ENCODE peak calls at places on chromosome 15, in nine cellular contexts. I is stomach, Y is K562, J is esophagus muscularis mucosa, M is HepG2, T is transverse colon, C is GM12878, V is sigmoid colon, G is upper lobe of left lung. S is an unnamed sample.

GRCh38 chr15:99138491-99138982 is 33.7 kb downstream of the SYNM start:
- DNase-seq in Y (no peak), G (no peak), I (no peak), V (no peak), J (no peak), T (no peak), M (no peak), C (no peak), S (no peak)

GRCh38 chr15:71278989-71279756 is 163.9 kb downstream of the THSD4 start:
- DNase-seq in J (peak; percentile 94), V (peak; percentile 86), G (peak; percentile 68), C (no peak), M (peak; percentile 72), T (peak; percentile 61), Y (no peak), I (peak; percentile 90), S (no peak)

GRCh38 chr15:32818758-32819405 is 101.1 kb downstream of the GREM1 start:
- DNase-seq in M (no peak), C (no peak), Y (no peak), T (no peak), J (no peak), I (no peak), V (no peak), G (no peak), S (no peak)

GRCh38 chr15:72203507-72203837 is 5.9 kb upstream of the GRAMD2A start:
- DNase-seq in J (no peak), V (peak; percentile 84), M (no peak), C (no peak), I (peak; percentile 68), G (no peak), T (no peak), Y (no peak), S (no peak)

GRCh38 chr15:68208641-68209240 is 3.6 kb upstream of the CALML4 start:
- DNase-seq in J (no peak), V (peak; percentile 41), T (no peak), I (no peak), C (no peak), Y (no peak), M (no peak), G (no peak), S (peak; percentile 23)

GRCh38 chr15:74906193-74906449 is 530 bp downstream of the FAM219B start:
- DNase-seq in G (peak; percentile 51), Y (no peak), J (no peak), M (no peak), I (peak; percentile 31), T (peak; percentile 36), V (peak; percentile 71), C (no peak), S (peak; percentile 71)

GRCh38 chr15:76006136-76006778 is 6.0 kb downstream of the NRG4 start:
- DNase-seq in V (no peak), M (peak; percentile 3), I (no peak), Y (no peak), J (no peak), T (no peak), C (no peak), G (peak; percentile 66), S (no peak)

GRCh38 chr15:78077860-78078187 is 313 bp upstream of the TBC1D2B start:
- DNase-seq in J (no peak), T (peak; percentile 6), M (no peak), G (no peak), V (no peak), C (no peak), I (no peak), Y (no peak), S (no peak)

DNA sequence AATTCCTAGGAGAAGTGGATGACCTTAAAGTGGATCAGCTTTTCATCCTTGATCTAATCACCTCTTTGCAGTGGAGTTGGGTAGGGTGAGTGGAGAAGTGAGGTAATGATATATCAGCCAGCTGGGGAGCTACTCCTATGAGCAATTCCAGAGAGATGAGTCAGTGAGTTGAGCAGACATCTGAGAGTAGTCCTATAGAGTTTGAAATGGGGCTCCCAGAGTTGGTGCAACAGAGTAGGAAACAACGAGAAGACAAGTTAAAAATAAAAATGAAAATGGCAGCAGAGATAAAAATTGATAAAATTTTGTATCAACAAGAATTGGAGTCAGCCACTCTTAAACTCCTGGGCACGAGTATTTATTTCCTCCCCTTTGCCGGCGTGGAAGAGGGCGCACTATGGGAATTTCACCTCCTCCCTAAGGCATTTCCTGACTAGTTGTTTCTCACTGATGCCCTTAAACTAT is 150.8 kb upstream of the DPH6 start:
- DNase-seq in Y (peak; percentile 8), J (no peak), G (no peak), M (peak; percentile 15), V (no peak), C (no peak), I (no peak), T (no peak), S (no peak)
- TF ChIP-seq EP300 in Y (peak; percentile 19), J (no peak), G (no peak), M (no peak), V (no peak), C (no peak), I (no peak), T (no peak), S (no peak)

GRCh38 chr15:64623347-64624024 is 151.9 kb downstream of the RBPMS2 start:
- DNase-seq in V (no peak), J (no peak), M (no peak), C (peak; percentile 54), I (no peak), G (no peak), Y (no peak), T (no peak), S (no peak)
- TF ChIP-seq POLR2AphosphoS5 in V (no peak), J (no peak), M (no peak), C (no peak), I (no peak), G (no peak), Y (no peak), T (no peak), S (no peak)

DNA sequence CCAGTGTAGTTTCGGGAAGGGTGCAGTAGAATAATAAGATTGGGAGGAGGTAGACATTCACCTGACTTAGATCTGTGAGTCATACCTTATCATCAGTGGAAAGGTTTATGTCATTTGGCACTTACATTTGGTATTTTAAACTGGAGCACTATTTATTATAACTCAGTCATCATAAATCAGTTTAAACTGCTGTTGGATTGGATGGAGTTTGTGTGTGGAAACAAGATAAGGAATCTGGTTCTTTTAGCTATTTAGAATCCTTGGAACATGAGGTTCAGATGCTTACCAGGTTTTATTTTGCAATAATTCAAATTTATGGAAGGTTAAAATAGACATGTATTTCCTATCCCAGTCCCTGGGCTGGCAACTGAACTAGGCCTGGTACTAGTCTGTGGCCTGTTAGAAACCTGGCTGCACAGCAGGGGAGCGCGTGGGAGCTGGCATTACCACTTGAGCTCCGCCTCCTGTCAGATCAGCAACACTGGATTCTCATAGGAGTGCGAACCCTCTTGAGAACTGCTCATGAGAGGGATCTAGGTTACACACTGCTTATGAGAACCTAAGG is 34.5 kb downstream of the ZFAND6 start:
- DNase-seq in G (peak; percentile 65), M (no peak), C (no peak), Y (peak; percentile 9), J (no peak), I (peak; percentile 53), V (peak; percentile 82), T (peak; percentile 49), S (no peak)
- TF ChIP-seq EP300 in G (no peak), M (no peak), C (no peak), Y (peak; percentile 23), J (no peak), I (no peak), V (no peak), T (no peak), S (no peak)

GRCh38 chr15:62684143-62684808 is 358.3 kb upstream of the TPM1 start:
- DNase-seq in C (no peak), J (no peak), T (no peak), G (no peak), Y (no peak), I (no peak), V (no peak), M (no peak), S (no peak)
- TF ChIP-seq POLR2AphosphoS5 in C (no peak), J (no peak), T (no peak), G (no peak), Y (no peak), I (no peak), V (no peak), M (no peak), S (no peak)

GRCh38 chr15:95405447-95405846 is 925.1 kb upstream of the NR2F2 start:
- DNase-seq in G (no peak), V (no peak), J (no peak), I (no peak), T (no peak), M (no peak), C (no peak), Y (no peak), S (no peak)
- TF ChIP-seq EP300 in G (no peak), V (no peak), J (no peak), I (no peak), T (no peak), M (no peak), C (no peak), Y (no peak), S (no peak)

GRCh38 chr15:94584833-94585244 is 353.5 kb downstream of the MCTP2 start:
- DNase-seq in I (no peak), G (no peak), T (no peak), V (no peak), M (no peak), Y (no peak), J (no peak), C (peak; percentile 36), S (no peak)
- TF ChIP-seq POLR2AphosphoS5 in I (no peak), G (peak; percentile 8), T (no peak), V (no peak), M (no peak), Y (no peak), J (no peak), C (no peak), S (no peak)

DNA sequence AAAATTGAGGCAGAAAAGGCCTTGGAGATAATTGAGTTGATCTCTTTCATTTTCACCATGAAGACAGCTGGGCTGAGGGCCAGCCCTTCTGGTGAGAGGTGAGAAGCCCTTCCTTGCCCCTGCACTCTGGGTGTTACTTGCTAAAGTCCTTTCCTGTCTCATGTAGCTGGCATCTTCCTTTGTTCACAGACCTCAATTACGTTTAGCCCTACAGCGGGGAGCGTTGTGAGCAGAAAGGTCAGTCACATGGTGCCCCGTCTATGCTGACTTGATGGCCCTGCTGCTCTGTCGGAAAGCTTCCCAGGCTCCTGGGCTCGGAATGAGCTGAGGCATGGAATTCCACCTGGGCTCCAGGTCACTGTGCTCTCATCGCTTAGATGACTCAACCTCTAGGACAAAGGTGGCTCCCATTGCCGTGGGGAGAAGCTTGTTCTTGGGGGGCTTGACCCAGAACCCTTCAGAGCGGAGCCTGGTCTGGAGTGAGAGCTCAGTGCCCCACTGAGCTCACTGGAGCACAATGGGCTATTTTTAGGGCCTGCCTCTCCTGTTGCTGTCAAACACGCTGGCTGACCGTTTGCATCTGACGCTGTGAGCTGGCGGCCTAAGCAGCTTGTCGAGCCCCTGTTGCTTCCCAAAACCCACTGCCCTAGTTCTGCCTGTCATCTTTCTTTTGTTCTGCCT is 47.0 kb downstream of the RPLP1 start:
- DNase-seq in V (no peak), C (no peak), I (no peak), T (no peak), M (no peak), J (no peak), G (no peak), Y (no peak), S (no peak)
- TF ChIP-seq EP300 in V (no peak), C (no peak), I (no peak), T (no peak), M (no peak), J (no peak), G (no peak), Y (no peak), S (no peak)